ENCODE peak calls at places on chromosomes 4 and X, in nine cellular contexts. One of them, this sample, is unnamed. For H3K4me1 and H3K9me3, the result is how much of the 10 kb centered on the place peaks cover.

GRCh38 chr4:39660045-39660444 is 21.4 kb upstream of the SMIM14 start:
- DNase-seq in testis: no peak
- DNase-seq in left lung: no peak
- DNase-seq in kidney: no peak
- DNase-seq in IMR-90: no peak
- DNase-seq in A549: no peak
- DNase-seq in uterus: no peak
- DNase-seq in neural progenitor cell: no peak
- DNase-seq in gastrocnemius medialis: no peak
- DNase-seq in this sample: no peak

GRCh38 chrX:84477114-84477513 is 25.1 kb downstream of the HDX start:
- DNase-seq in testis: no peak
- DNase-seq in left lung: no peak
- DNase-seq in kidney: no peak
- DNase-seq in IMR-90: no peak
- DNase-seq in A549: no peak
- DNase-seq in uterus: no peak
- DNase-seq in neural progenitor cell: no peak
- DNase-seq in gastrocnemius medialis: no peak
- DNase-seq in this sample: no peak

GRCh38 chr4:6695660-6696581 is 2.2 kb downstream of the S100P start:
- DNase-seq in testis: no peak
- DNase-seq in left lung: peak
- DNase-seq in kidney: no peak
- DNase-seq in IMR-90: peak
- DNase-seq in A549: peak
- DNase-seq in uterus: no peak
- DNase-seq in neural progenitor cell: no peak
- DNase-seq in gastrocnemius medialis: no peak
- DNase-seq in this sample: peak

GRCh38 chr4:181007751-181008150 is 1235.5 kb upstream of the TENM3 start:
- DNase-seq in testis: no peak
- DNase-seq in left lung: no peak
- DNase-seq in kidney: no peak
- DNase-seq in IMR-90: no peak
- DNase-seq in A549: no peak
- DNase-seq in uterus: no peak
- DNase-seq in neural progenitor cell: no peak
- DNase-seq in gastrocnemius medialis: no peak
- DNase-seq in this sample: no peak

GRCh38 chrX:24146283-24146865 is 3.2 kb upstream of the ZFX start:
- DNase-seq in testis: no peak
- DNase-seq in left lung: no peak
- DNase-seq in kidney: no peak
- DNase-seq in IMR-90: peak
- DNase-seq in A549: no peak
- DNase-seq in uterus: no peak
- DNase-seq in neural progenitor cell: peak
- DNase-seq in gastrocnemius medialis: no peak
- DNase-seq in this sample: no peak

GRCh38 chr4:69831646-69832325 is 28.2 kb downstream of the SULT1E1 start:
- DNase-seq in testis: no peak
- DNase-seq in left lung: peak
- DNase-seq in kidney: no peak
- DNase-seq in IMR-90: no peak
- DNase-seq in A549: no peak
- DNase-seq in uterus: no peak
- DNase-seq in neural progenitor cell: no peak
- DNase-seq in gastrocnemius medialis: no peak
- DNase-seq in this sample: no peak

GRCh38 chr4:81504685-81505598 is 33.2 kb upstream of the RASGEF1B start:
- DNase-seq in testis: peak
- DNase-seq in left lung: peak
- DNase-seq in kidney: peak
- DNase-seq in IMR-90: no peak
- DNase-seq in A549: no peak
- DNase-seq in uterus: peak
- DNase-seq in neural progenitor cell: no peak
- DNase-seq in gastrocnemius medialis: peak
- DNase-seq in this sample: peak

GRCh38 chrX:85914431-85914830 is 132.9 kb downstream of the CHM start:
- DNase-seq in testis: no peak
- DNase-seq in left lung: no peak
- DNase-seq in kidney: no peak
- DNase-seq in IMR-90: no peak
- DNase-seq in A549: no peak
- DNase-seq in uterus: no peak
- DNase-seq in neural progenitor cell: no peak
- DNase-seq in gastrocnemius medialis: no peak
- DNase-seq in this sample: no peak

GRCh38 chrX:13430136-13430827 is 110.4 kb upstream of the ATXN3L start:
- DNase-seq in testis: no peak
- DNase-seq in left lung: no peak
- DNase-seq in kidney: no peak
- DNase-seq in IMR-90: peak
- DNase-seq in A549: no peak
- DNase-seq in uterus: no peak
- DNase-seq in neural progenitor cell: no peak
- DNase-seq in gastrocnemius medialis: no peak
- DNase-seq in this sample: no peak

GRCh38 chrX:13432776-13433605 is 113.1 kb upstream of the ATXN3L start:
- DNase-seq in testis: no peak
- DNase-seq in left lung: no peak
- DNase-seq in kidney: no peak
- DNase-seq in IMR-90: peak
- DNase-seq in A549: no peak
- DNase-seq in uterus: peak
- DNase-seq in neural progenitor cell: no peak
- DNase-seq in gastrocnemius medialis: no peak
- DNase-seq in this sample: no peak

GRCh38 chrX:13428055-13428786 is 108.4 kb upstream of the ATXN3L start:
- DNase-seq in testis: no peak
- DNase-seq in left lung: no peak
- DNase-seq in kidney: no peak
- DNase-seq in IMR-90: peak
- DNase-seq in A549: peak
- DNase-seq in uterus: no peak
- DNase-seq in neural progenitor cell: peak
- DNase-seq in gastrocnemius medialis: no peak
- DNase-seq in this sample: no peak

GRCh38 chrX:13432376-13432775 is 112.5 kb upstream of the ATXN3L start:
- DNase-seq in testis: peak
- DNase-seq in left lung: no peak
- DNase-seq in kidney: no peak
- DNase-seq in IMR-90: peak
- DNase-seq in A549: no peak
- DNase-seq in uterus: peak
- DNase-seq in neural progenitor cell: no peak
- DNase-seq in gastrocnemius medialis: peak
- DNase-seq in this sample: no peak

DNA sequence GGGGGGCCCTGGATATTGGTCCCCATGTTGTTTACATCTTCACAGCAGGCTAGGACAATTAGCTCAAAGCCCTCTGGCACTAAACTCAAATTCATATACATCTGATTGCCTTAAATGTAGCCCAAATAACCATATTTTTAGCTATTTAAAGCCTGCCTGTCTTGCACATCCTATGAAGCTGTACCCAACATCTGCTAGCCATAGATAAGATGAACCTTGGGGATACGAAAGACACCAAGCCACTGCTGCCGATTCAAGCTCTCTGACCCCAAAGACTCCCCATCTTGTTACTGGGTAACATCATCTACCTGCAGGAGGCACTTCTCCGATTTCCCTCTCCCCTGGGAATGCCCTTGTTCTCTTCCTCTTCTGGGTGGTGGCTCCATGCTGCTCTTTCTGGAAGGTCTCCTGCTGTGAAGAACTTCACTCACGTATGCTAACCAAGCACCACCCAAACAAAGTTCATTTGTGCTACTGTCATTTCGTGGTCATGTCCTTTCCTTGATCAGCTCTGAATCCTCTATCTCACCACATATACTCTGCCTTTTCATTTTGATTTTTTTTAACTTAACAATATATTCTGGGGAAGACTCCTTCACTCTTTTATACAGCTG is 107.7 kb upstream of the ATXN3L start:
- DNase-seq in testis: no peak
- DNase-seq in left lung: no peak
- DNase-seq in kidney: no peak
- DNase-seq in IMR-90: no peak
- DNase-seq in A549: no peak
- DNase-seq in uterus: no peak
- DNase-seq in neural progenitor cell: no peak
- DNase-seq in gastrocnemius medialis: no peak
- DNase-seq in this sample: no peak
- H3K4me1 ChIP-seq in testis: under half
- H3K4me1 ChIP-seq in left lung: under half
- H3K4me1 ChIP-seq in kidney: under half
- H3K4me1 ChIP-seq in IMR-90: under half
- H3K4me1 ChIP-seq in A549: under half
- H3K4me1 ChIP-seq in uterus: under half
- H3K4me1 ChIP-seq in neural progenitor cell: under half
- H3K4me1 ChIP-seq in gastrocnemius medialis: under half
- H3K4me1 ChIP-seq in this sample: under half

GRCh38 chrX:136210243-136210642 is 41.0 kb downstream of the MAP7D3 start:
- DNase-seq in testis: no peak
- DNase-seq in left lung: no peak
- DNase-seq in kidney: no peak
- DNase-seq in IMR-90: no peak
- DNase-seq in A549: no peak
- DNase-seq in uterus: no peak
- DNase-seq in neural progenitor cell: no peak
- DNase-seq in gastrocnemius medialis: no peak
- DNase-seq in this sample: no peak

GRCh38 chrX:136211766-136212556 is 39.2 kb downstream of the MAP7D3 start:
- DNase-seq in testis: no peak
- DNase-seq in left lung: no peak
- DNase-seq in kidney: no peak
- DNase-seq in IMR-90: no peak
- DNase-seq in A549: no peak
- DNase-seq in uterus: no peak
- DNase-seq in neural progenitor cell: no peak
- DNase-seq in gastrocnemius medialis: peak
- DNase-seq in this sample: no peak

GRCh38 chrX:136209016-136209738 is 42.0 kb downstream of the MAP7D3 start:
- DNase-seq in testis: peak
- DNase-seq in left lung: no peak
- DNase-seq in kidney: no peak
- DNase-seq in IMR-90: peak
- DNase-seq in A549: peak
- DNase-seq in uterus: peak
- DNase-seq in neural progenitor cell: peak
- DNase-seq in gastrocnemius medialis: no peak
- DNase-seq in this sample: peak

GRCh38 chrX:136209751-136210150 is 41.4 kb downstream of the MAP7D3 start:
- DNase-seq in testis: no peak
- DNase-seq in left lung: no peak
- DNase-seq in kidney: no peak
- DNase-seq in IMR-90: no peak
- DNase-seq in A549: no peak
- DNase-seq in uterus: no peak
- DNase-seq in neural progenitor cell: no peak
- DNase-seq in gastrocnemius medialis: no peak
- DNase-seq in this sample: no peak

GRCh38 chrX:136210806-136211205 is 40.4 kb downstream of the MAP7D3 start:
- DNase-seq in testis: no peak
- DNase-seq in left lung: no peak
- DNase-seq in kidney: no peak
- DNase-seq in IMR-90: no peak
- DNase-seq in A549: no peak
- DNase-seq in uterus: no peak
- DNase-seq in neural progenitor cell: no peak
- DNase-seq in gastrocnemius medialis: no peak
- DNase-seq in this sample: no peak
- H3K9me3 ChIP-seq in testis: under half
- H3K9me3 ChIP-seq in left lung: under half
- H3K9me3 ChIP-seq in kidney: under half
- H3K9me3 ChIP-seq in IMR-90: under half
- H3K9me3 ChIP-seq in A549: under half
- H3K9me3 ChIP-seq in uterus: under half
- H3K9me3 ChIP-seq in neural progenitor cell: under half
- H3K9me3 ChIP-seq in gastrocnemius medialis: under half
- H3K9me3 ChIP-seq in this sample: under half

DNA sequence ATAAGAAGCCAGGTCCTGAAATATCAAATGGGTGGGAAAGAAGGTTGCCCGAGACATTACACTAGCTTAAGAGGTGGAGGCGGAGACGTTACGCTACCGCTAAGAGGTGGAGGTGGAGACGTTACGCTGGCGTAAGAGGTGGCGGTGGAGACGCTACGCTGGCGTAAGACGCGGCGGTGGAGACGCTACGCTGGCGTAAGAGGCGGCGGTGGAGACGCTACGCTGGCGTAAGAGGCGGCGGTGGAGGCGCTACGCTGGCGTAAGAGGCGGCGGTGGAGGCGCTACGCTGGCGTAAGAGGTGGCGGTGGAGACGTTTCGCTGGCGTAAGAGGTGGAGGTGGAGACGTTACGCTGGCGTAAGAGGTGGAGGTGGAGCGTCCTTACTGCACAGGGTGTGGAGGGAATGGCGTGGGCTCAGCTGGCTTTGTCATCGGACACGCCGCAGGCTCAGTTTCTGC is 12.8 kb downstream of the CYP4V2 start:
- DNase-seq in testis: peak
- DNase-seq in left lung: no peak
- DNase-seq in kidney: no peak
- DNase-seq in IMR-90: peak
- DNase-seq in A549: no peak
- DNase-seq in uterus: peak
- DNase-seq in neural progenitor cell: no peak
- DNase-seq in gastrocnemius medialis: no peak
- DNase-seq in this sample: peak
- H3K4me1 ChIP-seq in testis: under half
- H3K4me1 ChIP-seq in left lung: under half
- H3K4me1 ChIP-seq in kidney: under half
- H3K4me1 ChIP-seq in IMR-90: under half
- H3K4me1 ChIP-seq in A549: under half
- H3K4me1 ChIP-seq in uterus: under half
- H3K4me1 ChIP-seq in neural progenitor cell: under half
- H3K4me1 ChIP-seq in gastrocnemius medialis: under half
- H3K4me1 ChIP-seq in this sample: under half

GRCh38 chrX:63929608-63930007 is 144.6 kb upstream of the ARHGEF9 start:
- DNase-seq in testis: no peak
- DNase-seq in left lung: no peak
- DNase-seq in kidney: no peak
- DNase-seq in IMR-90: no peak
- DNase-seq in A549: no peak
- DNase-seq in uterus: no peak
- DNase-seq in neural progenitor cell: no peak
- DNase-seq in gastrocnemius medialis: no peak
- DNase-seq in this sample: no peak

GRCh38 chrX:63934160-63934559 is 149.1 kb upstream of the ARHGEF9 start:
- DNase-seq in testis: no peak
- DNase-seq in left lung: no peak
- DNase-seq in kidney: no peak
- DNase-seq in IMR-90: no peak
- DNase-seq in A549: no peak
- DNase-seq in uterus: no peak
- DNase-seq in neural progenitor cell: no peak
- DNase-seq in gastrocnemius medialis: no peak
- DNase-seq in this sample: no peak

GRCh38 chrX:63932006-63932405 is 147.0 kb upstream of the ARHGEF9 start:
- DNase-seq in testis: no peak
- DNase-seq in left lung: no peak
- DNase-seq in kidney: no peak
- DNase-seq in IMR-90: no peak
- DNase-seq in A549: no peak
- DNase-seq in uterus: no peak
- DNase-seq in neural progenitor cell: no peak
- DNase-seq in gastrocnemius medialis: no peak
- DNase-seq in this sample: no peak

GRCh38 chrX:63932907-63933306 is 147.9 kb upstream of the ARHGEF9 start:
- DNase-seq in testis: no peak
- DNase-seq in left lung: no peak
- DNase-seq in kidney: no peak
- DNase-seq in IMR-90: no peak
- DNase-seq in A549: no peak
- DNase-seq in uterus: no peak
- DNase-seq in neural progenitor cell: no peak
- DNase-seq in gastrocnemius medialis: no peak
- DNase-seq in this sample: no peak

GRCh38 chrX:63930140-63930539 is 145.1 kb upstream of the ARHGEF9 start:
- DNase-seq in testis: peak
- DNase-seq in left lung: no peak
- DNase-seq in kidney: no peak
- DNase-seq in IMR-90: no peak
- DNase-seq in A549: no peak
- DNase-seq in uterus: no peak
- DNase-seq in neural progenitor cell: peak
- DNase-seq in gastrocnemius medialis: no peak
- DNase-seq in this sample: no peak
- H3K9me3 ChIP-seq in testis: under half
- H3K9me3 ChIP-seq in left lung: under half
- H3K9me3 ChIP-seq in kidney: under half
- H3K9me3 ChIP-seq in IMR-90: under half
- H3K9me3 ChIP-seq in A549: under half
- H3K9me3 ChIP-seq in uterus: under half
- H3K9me3 ChIP-seq in neural progenitor cell: under half
- H3K9me3 ChIP-seq in gastrocnemius medialis: under half
- H3K9me3 ChIP-seq in this sample: under half

This sample was measured in naive thymus-derived CD4-positive, alpha-beta T cell.